ENCODE peak calls at places on chromosomes 11 and 22, in five cellular contexts. W is uterus; T is OCI-LY7; H is CD8-positive, alpha-beta T cell; Y is IMR-90. D is an unnamed sample. For H3K4me1, the result is how much of the 10 kb centered on the place peaks cover.

GRCh38 chr11:116123739-116124138 is 619.5 kb upstream of the CADM1 start:
- DNase-seq in W (no peak), T (no peak), H (no peak), Y (no peak), D (no peak)

GRCh38 chr22:35995772-35996171 is 32.9 kb downstream of the RBFOX2 start:
- DNase-seq in W (peak), T (no peak), H (no peak), Y (peak), D (peak)

GRCh38 chr11:116928102-116928777 is 90.8 kb upstream of the APOA1 start:
- DNase-seq in W (no peak), T (peak), H (no peak), Y (no peak), D (no peak)

GRCh38 chr11:116172156-116172555 is 600.6 kb downstream of the BUD13 start:
- DNase-seq in W (no peak), T (no peak), H (no peak), Y (no peak), D (no peak)

GRCh38 chr11:117300301-117300700 is 9.2 kb downstream of the BACE1-AS start:
- DNase-seq in W (peak), T (no peak), H (no peak), Y (peak), D (no peak)

GRCh38 chr11:118956847-118957469 is 860 bp downstream of the UPK2 start:
- DNase-seq in W (no peak), T (no peak), H (no peak), Y (no peak), D (no peak)

GRCh38 chr22:26648761-26649363 is 8.5 kb upstream of the MIAT start:
- DNase-seq in W (no peak), T (no peak), H (no peak), Y (no peak), D (no peak)

GRCh38 chr11:120267319-120267718 is 27.4 kb downstream of the POU2F3 start:
- DNase-seq in W (no peak), T (peak), H (no peak), Y (no peak), D (no peak)

GRCh38 chr11:62390237-62390636 is 28.6 kb upstream of the SCGB1A1 start:
- DNase-seq in W (no peak), T (no peak), H (no peak), Y (no peak), D (no peak)

GRCh38 chr11:77082838-77083552 is 16.2 kb downstream of the CAPN5 start:
- DNase-seq in W (peak), T (no peak), H (peak), Y (peak), D (no peak)

GRCh38 chr11:1936072-1936780 is 10.9 kb upstream of the MRPL23 start:
- DNase-seq in W (peak), T (no peak), H (peak), Y (no peak), D (no peak)

GRCh38 chr11:17267576-17267975 is 9.0 kb upstream of the NUCB2 start:
- DNase-seq in W (no peak), T (no peak), H (no peak), Y (peak), D (no peak)

GRCh38 chr11:112321521-112322172 is 61.0 kb upstream of the PLET1 start:
- DNase-seq in W (no peak), T (no peak), H (no peak), Y (peak), D (peak)

GRCh38 chr11:1373536-1374214 is 16.1 kb upstream of the BRSK2 start:
- DNase-seq in W (no peak), T (no peak), H (no peak), Y (peak), D (peak)

GRCh38 chr11:40405614-40406013 is 1053.8 kb downstream of the LRRC4C start:
- DNase-seq in W (no peak), T (no peak), H (no peak), Y (no peak), D (no peak)

GRCh38 chr11:65625628-65626342 is 10.2 kb downstream of the PCNX3 start:
- DNase-seq in W (peak), T (peak), H (peak), Y (no peak), D (no peak)

GRCh38 chr22:44577391-44578114 is 79.5 kb upstream of the RTL6 start:
- DNase-seq in W (no peak), T (no peak), H (no peak), Y (no peak), D (no peak)

GRCh38 chr11:113014262-113014661 is 53.0 kb downstream of the NCAM1 start:
- DNase-seq in W (no peak), T (no peak), H (no peak), Y (no peak), D (no peak)

GRCh38 chr11:120061036-120061760 is 76.7 kb downstream of the TRIM29 start:
- DNase-seq in W (no peak), T (no peak), H (no peak), Y (no peak), D (no peak)

GRCh38 chr11:38456371-38456770 is 1858.3 kb upstream of the RAG2 start:
- DNase-seq in W (no peak), T (no peak), H (no peak), Y (no peak), D (no peak)

GRCh38 chr11:3971756-3972404 is 116.4 kb downstream of the STIM1 start:
- DNase-seq in W (no peak), T (no peak), H (no peak), Y (peak), D (no peak)

GRCh38 chr11:32659672-32660071 is 76.0 kb downstream of the EIF3M start:
- DNase-seq in W (no peak), T (no peak), H (no peak), Y (no peak), D (no peak)

GRCh38 chr22:44311855-44312170 is 938 bp downstream of the SHISAL1 start:
- DNase-seq in W (no peak), T (no peak), H (no peak), Y (peak), D (no peak)

GRCh38 chr11:6320411-6321207 is at the start of gene CAVIN3:
- DNase-seq in W (peak), T (no peak), H (no peak), Y (peak), D (peak)

GRCh38 chr22:16131918-16132317 is 442.1 kb downstream of the POTEH start:
- DNase-seq in W (no peak), T (no peak), H (no peak), Y (no peak), D (no peak)

GRCh38 chr22:29509815-29510214 is 29.8 kb downstream of the NEFH start:
- DNase-seq in W (no peak), T (no peak), H (no peak), Y (no peak), D (no peak)

GRCh38 chr11:86917577-86917976 is 37.6 kb downstream of the FZD4 start:
- DNase-seq in W (no peak), T (no peak), H (no peak), Y (no peak), D (no peak)

GRCh38 chr11:123187670-123188507 is 7.2 kb downstream of the CLMP start:
- DNase-seq in W (no peak), T (no peak), H (no peak), Y (peak), D (peak)

GRCh38 chr11:80048513-80048912 is 607.7 kb upstream of the TENM4 start:
- DNase-seq in W (no peak), T (no peak), H (no peak), Y (no peak), D (no peak)

DNA sequence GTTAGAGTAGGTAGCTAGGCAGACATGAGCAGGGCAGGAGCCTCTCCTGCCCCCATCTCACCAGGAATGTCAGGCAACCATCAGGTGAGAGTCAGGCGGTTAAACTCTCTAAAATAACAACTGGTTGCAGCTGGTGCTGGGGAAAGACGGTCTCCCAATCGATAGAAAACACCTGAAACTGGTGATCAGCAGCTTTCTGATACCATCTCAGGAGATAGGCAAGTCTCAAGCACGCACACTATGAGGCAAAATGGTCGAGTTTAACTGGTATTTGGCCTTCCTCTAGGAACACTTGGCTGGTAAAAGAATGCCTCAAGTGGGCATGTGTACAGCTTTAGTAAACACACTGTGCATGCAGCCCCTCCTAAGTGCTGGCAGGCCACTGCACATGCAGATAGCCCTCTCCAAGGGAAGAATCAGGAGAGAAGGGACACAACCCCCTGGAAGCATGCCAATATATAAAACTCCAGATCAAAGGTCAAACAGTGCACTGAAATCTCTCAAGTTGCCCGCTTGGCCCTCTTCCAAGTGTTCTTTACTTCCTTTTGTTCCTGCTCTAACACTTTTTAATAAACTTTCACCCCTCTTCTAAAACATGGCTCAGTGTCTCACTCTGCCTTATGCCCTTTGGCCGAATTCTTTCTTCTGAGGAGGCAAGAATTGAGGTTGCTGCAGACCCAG is 88.7 kb downstream of the USP35 start:
- DNase-seq in W (no peak), T (no peak), H (no peak), Y (no peak), D (no peak)
- H3K27ac ChIP-seq in W (no peak), T (no peak), H (no peak), Y (no peak), D (no peak)

GRCh38 chr11:83193315-83194283 is at the start of gene ANKRD42:
- DNase-seq in W (peak), T (peak), H (peak), Y (peak), D (peak)
- H3K4me3 ChIP-seq in W (peak), T (peak), H (peak), Y (peak), D (peak)

GRCh38 chr11:19679952-19680823 is 32.4 kb upstream of the NAV2 start:
- DNase-seq in W (peak), T (no peak), H (no peak), Y (peak), D (peak)
- H3K4me1 ChIP-seq in W (under half), T (under half), H (under half), Y (under half), D (under half)

GRCh38 chr22:49962751-49963646 is 2.4 kb downstream of the PIM3 start:
- DNase-seq in W (peak), T (no peak), H (no peak), Y (no peak), D (no peak)

GRCh38 chr22:49960159-49960966 is at the start of gene PIM3:
- DNase-seq in W (peak), T (peak), H (peak), Y (peak), D (peak)

GRCh38 chr22:49960967-49961600 is 512 bp downstream of the PIM3 start:
- DNase-seq in W (peak), T (peak), H (peak), Y (no peak), D (no peak)

GRCh38 chr22:49962012-49962750 is 1.6 kb downstream of the PIM3 start:
- DNase-seq in W (peak), T (peak), H (peak), Y (peak), D (peak)

GRCh38 chr22:49961601-49962011 is 1.0 kb downstream of the PIM3 start:
- DNase-seq in W (no peak), T (no peak), H (no peak), Y (no peak), D (peak)
- H3K27ac ChIP-seq in W (peak), T (peak), H (peak), Y (peak), D (no peak)

DNA sequence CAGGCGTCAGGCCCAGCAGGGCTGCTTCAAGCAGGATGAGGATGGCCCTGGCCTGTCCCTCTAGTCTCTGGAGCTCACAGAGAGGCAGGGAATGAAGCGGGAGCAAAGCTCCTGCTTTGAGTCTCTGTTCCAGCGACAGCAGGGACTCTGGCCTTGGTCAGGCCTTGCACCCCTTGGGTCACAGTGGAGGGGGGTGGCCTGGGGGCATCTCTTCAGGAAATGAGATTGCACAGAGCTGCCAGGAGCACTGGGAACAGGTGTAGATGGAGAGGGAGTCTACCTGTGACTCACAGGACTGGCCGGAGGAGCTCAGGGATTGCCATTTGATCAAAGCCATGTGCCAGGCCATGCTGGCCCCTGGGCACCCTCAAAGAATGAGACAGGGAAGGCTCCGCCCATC is 1.6 kb downstream of the ANO1 start:
- DNase-seq in W (no peak), T (no peak), H (no peak), Y (no peak), D (no peak)
- H3K4me3 ChIP-seq in W (no peak), T (no peak), H (no peak), Y (no peak), D (no peak)

GRCh38 chr11:19910931-19911330 is 198.3 kb downstream of the NAV2 start:
- DNase-seq in W (no peak), T (no peak), H (no peak), Y (no peak), D (no peak)

GRCh38 chr11:19907008-19907579 is 194.5 kb downstream of the NAV2 start:
- DNase-seq in W (no peak), T (no peak), H (no peak), Y (no peak), D (no peak)

GRCh38 chr11:19906126-19906525 is 193.5 kb downstream of the NAV2 start:
- DNase-seq in W (no peak), T (no peak), H (no peak), Y (no peak), D (no peak)

GRCh38 chr11:19905280-19905853 is 192.7 kb downstream of the NAV2 start:
- DNase-seq in W (no peak), T (peak), H (no peak), Y (peak), D (peak)

GRCh38 chr11:19907839-19908238 is 195.2 kb downstream of the NAV2 start:
- DNase-seq in W (no peak), T (no peak), H (no peak), Y (no peak), D (no peak)
- H3K4me1 ChIP-seq in W (under half), T (under half), H (under half), Y (under half), D (under half)

D was measured in SJSA1.